ENCODE peak calls at places on chromosomes 11 and 22, in eight cellular contexts. B, O, H, J, V, A, Q and T are unnamed samples.

GRCh38 chr11:21552910-21553309 is 640.0 kb upstream of the ANO5 start:
- DNase-seq in B (no peak), O (no peak), H (no peak), J (no peak), V (no peak), A (no peak), Q (peak), T (no peak)

GRCh38 chr11:16154715-16155396 is 201.5 kb downstream of the SOX6 start:
- DNase-seq in B (no peak), O (no peak), H (no peak), J (no peak), V (peak), A (no peak), Q (peak), T (no peak)

GRCh38 chr22:32558681-32559355 is 84.2 kb downstream of the FBXO7 start:
- DNase-seq in B (no peak), O (peak), H (peak), J (no peak), V (peak), A (no peak), Q (peak), T (no peak)

GRCh38 chr22:47367993-47368945 is 605.8 kb downstream of the TBC1D22A start:
- DNase-seq in B (no peak), O (no peak), H (no peak), J (no peak), V (no peak), A (peak), Q (no peak), T (no peak)

GRCh38 chr22:25212337-25212736 is 7.1 kb upstream of the CRYBB2 start:
- DNase-seq in B (no peak), O (no peak), H (no peak), J (no peak), V (no peak), A (no peak), Q (no peak), T (no peak)

GRCh38 chr22:23192133-23192532 is 11.8 kb downstream of the BCR start:
- DNase-seq in B (no peak), O (no peak), H (no peak), J (no peak), V (no peak), A (no peak), Q (no peak), T (no peak)

GRCh38 chr11:62601114-62601363 is 626 bp downstream of the MTA2 start:
- DNase-seq in B (no peak), O (no peak), H (peak), J (no peak), V (no peak), A (no peak), Q (no peak), T (no peak)

GRCh38 chr11:102313225-102313940 is 3.9 kb upstream of the BIRC3 start:
- DNase-seq in B (no peak), O (peak), H (peak), J (no peak), V (peak), A (no peak), Q (no peak), T (no peak)

DNA sequence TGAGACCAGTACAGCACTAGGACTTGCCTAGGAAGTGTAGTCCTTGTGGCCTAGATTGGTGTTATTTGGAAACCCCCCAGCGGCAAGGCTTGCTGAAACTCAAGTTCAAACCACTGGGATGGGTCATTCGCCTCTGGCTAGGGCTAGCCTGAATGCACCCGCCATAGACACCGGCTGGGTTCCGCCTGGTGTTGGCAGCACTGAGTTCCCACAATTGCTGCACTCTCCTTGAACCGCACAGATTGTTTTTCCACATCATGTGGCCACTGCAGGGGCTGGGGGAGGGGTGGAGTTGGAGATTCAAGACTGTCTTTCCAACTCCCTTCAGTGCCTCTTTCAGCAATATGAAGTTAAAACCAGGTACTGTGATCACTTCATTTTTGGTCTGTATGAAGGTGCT is 43.1 kb downstream of the CCDC73 start:
- DNase-seq in B (peak), O (no peak), H (no peak), J (no peak), V (no peak), A (peak), Q (no peak), T (no peak)
- TF ChIP-seq CTCF in B (no peak), O (no peak), H (no peak), J (no peak), V (no peak), A (peak), Q (no peak), T (no peak)

DNA sequence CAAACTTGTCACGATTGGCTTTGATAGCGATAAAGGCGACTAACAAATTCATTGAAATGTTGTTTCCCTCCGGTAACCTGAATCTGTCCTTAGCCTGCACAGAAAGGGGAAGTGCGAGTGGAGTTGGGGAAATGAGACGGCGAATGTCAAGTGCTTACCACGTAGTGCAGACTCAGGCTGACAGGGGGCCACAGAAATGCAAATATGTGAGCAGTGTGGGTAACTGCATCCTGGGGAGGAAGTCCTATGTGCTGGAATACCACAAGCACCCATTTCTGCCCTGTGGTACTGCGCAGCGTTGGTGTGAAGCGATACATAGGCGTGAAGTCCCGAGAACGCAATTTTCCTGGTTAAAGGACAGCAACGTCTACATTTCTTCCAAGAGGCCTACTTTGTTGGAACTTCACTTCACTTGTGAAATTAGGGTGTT is 869 bp upstream of the EIF4ENIF1 start:
- DNase-seq in B (peak), O (peak), H (peak), J (no peak), V (no peak), A (peak), Q (peak), T (peak)
- TF ChIP-seq CTCF in B (no peak), O (peak), H (peak), J (no peak), V (peak), A (no peak), Q (no peak), T (no peak)

GRCh38 chr11:65711785-65712632 is at the start of gene KAT5:
- DNase-seq in B (peak), O (peak), H (peak), J (peak), V (peak), A (peak), Q (peak), T (peak)

GRCh38 chr11:65716294-65716693 is 4.2 kb downstream of the KAT5 start:
- DNase-seq in B (no peak), O (no peak), H (no peak), J (no peak), V (no peak), A (no peak), Q (no peak), T (no peak)

GRCh38 chr11:65713212-65713969 is 1.3 kb downstream of the KAT5 start:
- DNase-seq in B (peak), O (no peak), H (no peak), J (peak), V (no peak), A (no peak), Q (no peak), T (no peak)

GRCh38 chr11:65712633-65713076 is 603 bp downstream of the KAT5 start:
- DNase-seq in B (no peak), O (no peak), H (no peak), J (no peak), V (no peak), A (no peak), Q (no peak), T (no peak)

GRCh38 chr11:65714433-65714832 is 2.4 kb downstream of the KAT5 start:
- DNase-seq in B (peak), O (no peak), H (no peak), J (no peak), V (no peak), A (no peak), Q (no peak), T (no peak)
- TF ChIP-seq CTCF in B (no peak), O (no peak), H (no peak), J (no peak), V (no peak), A (no peak), Q (no peak), T (no peak)

DNA sequence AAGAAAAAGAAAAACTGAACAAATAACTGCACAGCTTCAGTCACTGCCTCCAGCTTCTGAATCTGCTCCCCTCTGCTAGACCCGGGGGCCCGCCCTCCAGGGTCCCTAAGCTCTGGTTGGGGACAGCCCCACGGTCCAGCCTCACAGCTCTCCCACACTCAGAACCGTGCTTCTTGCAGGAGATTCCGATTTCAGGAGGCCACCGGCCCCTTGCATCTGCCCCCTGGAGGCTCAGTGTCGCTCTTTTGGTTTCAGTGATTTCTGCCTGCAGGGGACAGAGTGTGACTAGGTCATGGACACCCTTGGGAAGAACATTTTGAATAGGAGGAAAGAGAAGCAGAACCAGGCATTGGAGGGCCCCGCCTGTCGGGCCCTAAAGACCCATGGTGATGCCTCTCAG is 23.1 kb upstream of the RPS3 start:
- DNase-seq in B (peak), O (no peak), H (no peak), J (no peak), V (no peak), A (peak), Q (no peak), T (no peak)
- TF ChIP-seq CTCF in B (no peak), O (peak), H (peak), J (no peak), V (no peak), A (peak), Q (no peak), T (no peak)

GRCh38 chr11:46127150-46127638 is 5.9 kb upstream of the PHF21A start:
- DNase-seq in B (no peak), O (peak), H (peak), J (no peak), V (peak), A (no peak), Q (peak), T (peak)
- TF ChIP-seq CTCF in B (no peak), O (peak), H (peak), J (no peak), V (peak), A (peak), Q (peak), T (peak)

DNA sequence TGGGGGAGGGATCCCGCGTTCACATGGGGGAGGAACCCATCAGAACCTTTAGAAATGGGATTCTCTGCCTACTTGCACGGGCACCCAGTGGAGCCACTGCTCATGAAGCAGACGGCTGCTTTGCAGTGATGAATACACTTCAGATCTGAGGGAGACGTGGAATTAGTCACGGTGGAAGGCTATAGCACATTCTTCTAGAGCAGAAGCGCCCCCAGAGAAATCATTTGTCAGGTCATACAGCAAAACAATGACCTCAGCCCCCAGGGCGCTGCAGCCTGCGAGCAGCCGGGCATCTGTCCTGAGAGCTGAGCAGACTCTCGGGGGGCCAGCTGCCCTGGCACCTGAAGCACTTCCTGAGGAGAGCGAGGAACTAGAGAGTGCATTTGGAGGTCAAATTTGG is 12.7 kb downstream of the TP53AIP1 start:
- DNase-seq in B (no peak), O (no peak), H (peak), J (no peak), V (peak), A (no peak), Q (no peak), T (no peak)
- TF ChIP-seq CTCF in B (no peak), O (no peak), H (no peak), J (no peak), V (no peak), A (no peak), Q (no peak), T (no peak)

DNA sequence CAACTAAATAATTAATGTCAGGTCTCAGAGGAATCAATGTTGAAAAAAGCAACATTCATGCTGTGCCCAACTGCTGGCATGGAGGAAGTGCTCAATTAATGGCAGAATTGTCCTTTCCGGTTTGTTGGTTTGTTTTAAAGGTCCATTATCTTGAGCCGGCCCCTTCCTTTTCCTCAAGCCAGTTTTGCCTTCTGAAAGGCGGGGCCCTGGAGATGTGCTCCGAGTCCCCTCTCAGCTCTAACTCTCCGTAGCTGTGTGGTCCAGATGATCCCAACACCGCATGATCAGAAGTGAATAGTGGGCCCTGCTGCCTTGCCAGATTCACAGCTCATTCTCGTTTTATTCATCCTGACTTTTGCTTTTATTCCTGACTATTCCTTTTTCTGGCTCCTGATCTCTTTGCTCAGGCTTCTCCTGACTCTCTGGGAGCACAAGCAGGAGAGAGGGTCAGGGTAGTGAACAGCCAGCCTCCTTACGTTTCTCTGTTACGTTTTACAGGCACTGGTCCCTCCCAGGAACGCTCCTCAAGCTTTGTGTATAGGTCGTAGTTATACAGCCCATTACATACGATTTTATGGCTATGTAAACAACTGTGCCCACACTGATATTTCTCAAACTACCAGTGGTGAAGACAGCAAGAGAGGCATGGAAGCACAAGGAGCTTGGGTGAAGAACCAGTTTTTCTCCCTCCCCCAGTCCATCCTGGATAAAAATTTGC is 265.9 kb downstream of the LARGE1 start:
- DNase-seq in B (no peak), O (no peak), H (no peak), J (no peak), V (no peak), A (no peak), Q (no peak), T (no peak)
- TF ChIP-seq CTCF in B (no peak), O (no peak), H (no peak), J (no peak), V (no peak), A (no peak), Q (no peak), T (no peak)

GRCh38 chr11:88281317-88281712 is 56.2 kb downstream of the CTSC start:
- DNase-seq in B (no peak), O (peak), H (peak), J (no peak), V (peak), A (no peak), Q (no peak), T (no peak)
- TF ChIP-seq CTCF in B (no peak), O (no peak), H (peak), J (no peak), V (peak), A (peak), Q (peak), T (peak)